ENCODE peak calls at places on chromosomes 5 and 9, in four cellular contexts. S, G, H and Q are unnamed samples.
A peak's percentile ranks its signal among the peaks of the same experiment; 100 is the strongest.

GRCh38 chr5:139445325-139446170 is 6.2 kb upstream of the DNAJC18 start:
- DNase-seq in S (no peak), G (no peak), H (peak; percentile 81), Q (peak; percentile 73)

GRCh38 chr5:98872679-98873078 is 56.1 kb downstream of the CHD1 start:
- DNase-seq in S (no peak), G (no peak), H (peak; percentile 37), Q (peak; percentile 53)

GRCh38 chr5:9698125-9698848 is 68.1 kb upstream of the TAS2R1 start:
- DNase-seq in S (no peak), G (no peak), H (peak; percentile 71), Q (peak; percentile 36)

GRCh38 chr5:53179681-53180080 is 70.1 kb upstream of the MOCS2 start:
- DNase-seq in S (no peak), G (no peak), H (no peak), Q (no peak)

GRCh38 chr5:9046756-9047481 is 499.0 kb downstream of the SEMA5A start:
- DNase-seq in S (no peak), G (no peak), H (peak; percentile 99), Q (peak; percentile 100)

GRCh38 chr9:114677418-114677817 is 4.6 kb downstream of the TEX48 start:
- DNase-seq in S (peak; percentile 18), G (no peak), H (peak; percentile 100), Q (peak; percentile 100)

GRCh38 chr9:109640232-109641078 is 139.5 kb upstream of the PALM2AKAP2 start:
- DNase-seq in S (peak; percentile 8), G (peak; percentile 63), H (peak; percentile 22), Q (peak; percentile 31)

GRCh38 chr5:83475540-83476469 is 4.3 kb downstream of the VCAN start:
- DNase-seq in S (no peak), G (no peak), H (peak; percentile 92), Q (peak; percentile 61)

GRCh38 chr5:179438041-179438441 is 92.8 kb upstream of the ADAMTS2 start:
- DNase-seq in S (no peak), G (peak; percentile 30), H (no peak), Q (no peak)

GRCh38 chr5:14050821-14051220 is 92.3 kb upstream of the TRIO start:
- DNase-seq in S (no peak), G (no peak), H (peak; percentile 65), Q (no peak)
- H3K27ac ChIP-seq in S (no peak overlapping the region), G (no peak overlapping the region), H (peak overlapping the region; percentile 100), Q (no peak overlapping the region)

DNA sequence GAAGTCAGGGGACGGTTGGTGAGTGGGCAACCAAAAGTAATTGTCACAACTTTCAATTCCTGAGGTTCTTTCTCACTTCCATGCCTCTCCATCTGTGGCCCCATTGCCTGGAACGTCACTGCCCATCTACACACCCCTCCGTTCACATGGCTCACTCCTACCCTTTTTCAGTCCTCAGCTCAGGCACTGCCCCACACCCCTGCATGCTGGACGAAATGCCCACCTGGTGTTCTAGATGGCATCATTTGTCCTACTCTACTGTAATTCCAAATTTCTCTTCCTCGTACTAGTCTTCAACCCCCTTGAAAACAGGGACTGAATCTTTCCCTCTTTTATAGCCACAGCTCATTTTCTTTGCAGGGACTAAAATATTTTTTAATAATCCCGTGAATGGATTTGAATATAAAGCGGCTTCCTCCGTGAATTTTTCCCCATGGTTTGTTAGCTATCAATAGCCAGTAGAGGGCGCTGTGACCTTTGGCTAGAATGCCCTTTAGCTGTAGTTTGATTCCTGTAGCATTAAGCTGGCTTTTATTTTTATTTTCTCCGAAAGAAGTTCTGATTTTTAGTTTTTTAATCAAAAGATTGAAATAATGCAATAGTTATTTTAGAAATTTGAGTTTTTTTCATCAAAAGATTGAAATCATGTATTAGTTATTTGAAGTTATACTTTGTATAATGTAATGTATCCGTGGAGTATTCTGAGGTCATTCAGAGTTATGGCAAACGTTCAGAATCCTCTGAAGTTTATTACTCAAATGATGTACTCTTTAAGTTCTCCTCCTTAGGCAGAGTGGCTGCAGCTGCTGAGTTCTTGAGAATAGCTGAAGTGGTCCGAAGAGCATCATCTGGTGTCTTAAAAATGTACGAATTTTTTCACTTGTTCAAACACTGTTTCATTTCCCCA is 232.1 kb downstream of the SH3GL2 start:
- DNase-seq in S (peak; percentile 60), G (peak; percentile 29), H (peak; percentile 66), Q (peak; percentile 55)
- TF ChIP-seq CTCF in S (peak; percentile 90), G (peak; percentile 79), H (peak; percentile 91), Q (peak; percentile 86)

DNA sequence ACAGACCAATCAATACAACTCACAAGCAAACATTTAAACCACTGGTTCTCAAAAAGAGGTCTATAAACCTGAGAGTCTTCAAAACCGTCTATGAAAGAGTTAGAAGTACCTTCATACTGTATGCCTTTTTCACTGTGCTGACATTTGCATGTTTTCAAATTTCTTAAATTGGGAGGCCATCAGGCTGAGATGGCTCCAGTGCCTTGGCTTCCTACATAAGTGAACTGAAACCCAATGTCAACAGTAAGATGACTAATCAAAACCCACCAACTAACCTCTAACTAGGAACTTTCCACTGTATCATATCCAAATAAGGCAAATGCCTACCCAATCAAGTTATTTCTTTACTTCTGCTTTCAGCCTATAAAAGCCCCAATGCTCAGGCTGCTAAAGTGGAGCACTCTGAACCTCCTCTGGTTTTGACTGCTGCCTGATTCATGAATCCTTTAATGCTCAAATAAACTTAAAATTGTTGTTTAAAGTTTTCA is 35.1 kb downstream of the FAM13B start:
- DNase-seq in S (no peak), G (no peak), H (peak; percentile 35), Q (peak; percentile 4)
- H3K27ac ChIP-seq in S (no peak overlapping the region), G (no peak overlapping the region), H (no peak overlapping the region), Q (no peak overlapping the region)

GRCh38 chr5:78509884-78510769 is 138.4 kb downstream of the LHFPL2 start:
- DNase-seq in S (peak; percentile 80), G (peak; percentile 75), H (no peak), Q (no peak)
- TF ChIP-seq CTCF in S (no peak), G (no peak), H (no peak), Q (peak; percentile 50)